ENCODE peak calls at places on chromosomes 13 and 19, in seven cellular contexts. W is GM23248, I is cardiac muscle cell, N is fibroblast of the aortic adventitia, Q is cardiac fibroblast, R is AG09309, V is bronchial epithelial cell. Y is an unnamed sample.
A peak's percentile ranks its signal among the peaks of the same experiment; 100 is the strongest.

GRCh38 chr19:855566-856120 is 3.5 kb downstream of the ELANE start:
- DNase-seq in Q (no peak), W (no peak), R (no peak), I (no peak), N (no peak), V (no peak), Y (no peak)

GRCh38 chr13:92483894-92484293 is 742.7 kb upstream of the GPC6 start:
- DNase-seq in I (no peak), R (no peak), N (no peak), W (no peak), V (no peak), Q (no peak), Y (no peak)

GRCh38 chr19:48551437-48552302 is at the start of gene SULT2B1:
- DNase-seq in W (no peak), N (no peak), Q (no peak), I (no peak), R (no peak), V (peak; percentile 42), Y (peak; percentile 76)

GRCh38 chr13:64767054-64767453 is 2463.1 kb downstream of the PCDH9 start:
- DNase-seq in W (no peak), V (no peak), Q (no peak), I (no peak), R (no peak), N (no peak), Y (no peak)

GRCh38 chr13:37747071-37747612 is 122.4 kb downstream of the TRPC4 start:
- DNase-seq in V (peak; percentile 80), W (peak; percentile 67), R (peak; percentile 29), Q (peak; percentile 87), I (no peak), N (peak; percentile 71), Y (peak; percentile 84)

GRCh38 chr13:43085545-43085944 is 62.2 kb downstream of the DNAJC15 start:
- DNase-seq in I (peak; percentile 42), Q (peak; percentile 76), R (no peak), W (peak; percentile 54), N (peak; percentile 74), V (peak; percentile 51), Y (peak; percentile 40)

GRCh38 chr13:44040754-44041100 is 161.0 kb downstream of the LACC1 start:
- DNase-seq in R (no peak), V (peak; percentile 43), I (no peak), Q (peak; percentile 39), W (peak; percentile 53), N (peak; percentile 52), Y (no peak)

GRCh38 chr13:52022355-52022754 is 2.1 kb upstream of the UTP14C start:
- DNase-seq in R (no peak), V (no peak), N (no peak), I (no peak), W (no peak), Q (no peak), Y (no peak)

GRCh38 chr13:95874286-95874685 is 178.9 kb downstream of the UGGT2 start:
- DNase-seq in N (no peak), Q (no peak), V (peak; percentile 11), I (no peak), W (no peak), R (no peak), Y (peak; percentile 16)

GRCh38 chr19:13022859-13023636 is 27.8 kb downstream of the NFIX start:
- DNase-seq in Q (peak; percentile 96), V (peak; percentile 87), W (peak; percentile 96), R (peak; percentile 96), N (peak; percentile 98), I (no peak), Y (peak; percentile 85)

GRCh38 chr19:31586282-31586681 is 237.0 kb upstream of the TSHZ3 start:
- DNase-seq in R (no peak), W (peak; percentile 3), V (no peak), Q (no peak), N (no peak), I (no peak), Y (no peak)

GRCh38 chr19:7654401-7654800 is 14.4 kb upstream of the RETN start:
- DNase-seq in V (peak; percentile 15), Q (no peak), W (peak; percentile 36), N (peak; percentile 19), R (no peak), I (no peak), Y (peak; percentile 33)

GRCh38 chr13:113579686-113580085 is 4.9 kb upstream of the TFDP1 start:
- DNase-seq in Q (no peak), W (no peak), V (no peak), I (no peak), N (no peak), R (no peak), Y (no peak)

GRCh38 chr13:75384881-75385707 is 96.9 kb downstream of the TBC1D4 start:
- DNase-seq in R (no peak), Q (peak; percentile 13), I (no peak), W (no peak), N (no peak), V (no peak), Y (no peak)

GRCh38 chr13:59746291-59746962 is 417.3 kb downstream of the DIAPH3 start:
- DNase-seq in I (no peak), N (peak; percentile 58), Q (peak; percentile 75), R (peak; percentile 43), W (peak; percentile 87), V (peak; percentile 57), Y (peak; percentile 49)

GRCh38 chr19:18049390-18049789 is 37.3 kb downstream of the IL12RB1 start:
- DNase-seq in V (no peak), R (no peak), N (peak; percentile 59), I (no peak), Q (peak; percentile 56), W (peak; percentile 63), Y (no peak)

GRCh38 chr19:2032296-2032941 is 16.9 kb upstream of the BTBD2 start:
- DNase-seq in Q (peak; percentile 84), N (peak; percentile 77), I (no peak), W (peak; percentile 93), V (peak; percentile 81), R (no peak), Y (peak; percentile 86)

GRCh38 chr13:74251778-74252519 is 117.7 kb upstream of the KLF12 start:
- DNase-seq in W (peak; percentile 53), Q (peak; percentile 21), I (no peak), R (no peak), V (peak; percentile 9), N (peak; percentile 43), Y (peak; percentile 37)
- H3K4me3 ChIP-seq in W (no peak overlapping the region), Q (no peak overlapping the region), I (no peak overlapping the region), R (no peak overlapping the region), V (no peak overlapping the region), N (no peak overlapping the region), Y (no peak overlapping the region)

GRCh38 chr19:14059093-14059480 is 2.8 kb downstream of the PALM3 start:
- DNase-seq in V (no peak), N (no peak), W (no peak), Q (no peak), R (no peak), I (peak; percentile 33), Y (no peak)

GRCh38 chr19:14056069-14056666 is 5.7 kb downstream of the PALM3 start:
- DNase-seq in Q (no peak), N (no peak), I (no peak), V (no peak), W (no peak), R (no peak), Y (no peak)

GRCh38 chr19:14056741-14057356 is 5.0 kb downstream of the PALM3 start:
- DNase-seq in R (no peak), Q (no peak), N (no peak), V (no peak), W (no peak), I (no peak), Y (no peak)

GRCh38 chr19:14059652-14060155 is 2.2 kb downstream of the PALM3 start:
- DNase-seq in N (no peak), R (no peak), W (no peak), Q (no peak), V (no peak), I (no peak), Y (no peak)

GRCh38 chr19:14058182-14059092 is 3.4 kb downstream of the PALM3 start:
- DNase-seq in R (no peak), V (no peak), Q (no peak), I (no peak), W (no peak), N (no peak), Y (no peak)
- H3K4me3 ChIP-seq in R (no peak overlapping the region), V (no peak overlapping the region), Q (no peak overlapping the region), I (peak overlapping the region; percentile 27), W (peak overlapping the region; percentile 65), N (peak overlapping the region; percentile 13), Y (no peak overlapping the region)

DNA sequence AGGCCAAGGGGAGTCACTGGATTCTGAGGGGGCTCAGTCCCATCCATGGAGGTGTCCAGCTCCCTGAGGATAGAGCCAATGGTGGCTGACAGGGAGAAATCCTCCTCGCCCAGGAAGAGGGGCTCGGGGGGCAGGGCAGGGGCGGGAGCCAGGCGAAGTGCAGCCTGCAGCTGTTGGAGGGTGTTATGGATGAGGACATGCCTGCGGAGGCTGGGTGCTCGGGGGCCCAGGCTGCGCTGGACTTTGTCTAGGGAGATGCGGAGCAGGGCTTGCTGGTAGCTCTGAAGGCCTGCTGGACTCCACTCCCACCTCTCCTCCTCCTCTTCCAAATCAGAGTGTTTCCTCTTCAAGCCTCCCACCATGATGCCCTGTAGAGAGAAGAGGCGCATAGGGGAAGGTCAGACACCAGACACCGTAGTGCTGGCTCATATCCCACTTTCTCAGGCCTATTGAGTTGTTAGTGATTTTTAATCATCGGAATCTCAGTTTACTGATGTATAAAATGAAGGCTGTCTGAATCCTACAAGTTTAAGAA is 2.3 kb downstream of the SERTAD3 start:
- DNase-seq in Q (no peak), N (no peak), W (no peak), I (no peak), V (no peak), R (no peak), Y (no peak)
- H3K4me3 ChIP-seq in Q (no peak overlapping the region), N (peak overlapping the region; percentile 70), W (peak overlapping the region; percentile 99), I (no peak overlapping the region), V (no peak overlapping the region), R (peak overlapping the region; percentile 14), Y (no peak overlapping the region)

GRCh38 chr19:53461866-53462265 is 5.7 kb upstream of the ZNF813 start:
- DNase-seq in Q (no peak), I (no peak), W (no peak), V (peak; percentile 7), R (no peak), N (no peak), Y (peak; percentile 20)

GRCh38 chr19:53466726-53467125 is 807 bp upstream of the ZNF813 start:
- DNase-seq in N (no peak), Q (no peak), W (peak; percentile 18), V (no peak), I (no peak), R (no peak), Y (no peak)

GRCh38 chr19:53467138-53467502 is 413 bp upstream of the ZNF813 start:
- DNase-seq in R (no peak), V (no peak), Q (no peak), I (no peak), W (no peak), N (no peak), Y (peak; percentile 5)

GRCh38 chr19:53467503-53468262 is at the start of gene ZNF813:
- DNase-seq in R (peak; percentile 31), W (peak; percentile 94), N (peak; percentile 79), I (peak; percentile 96), V (peak; percentile 66), Q (peak; percentile 81), Y (peak; percentile 89)

GRCh38 chr19:53463263-53463662 is 4.3 kb upstream of the ZNF813 start:
- DNase-seq in I (peak; percentile 12), V (no peak), R (no peak), Q (peak; percentile 12), W (peak; percentile 40), N (peak; percentile 2), Y (no peak)
- H3K4me3 ChIP-seq in I (no peak overlapping the region), V (no peak overlapping the region), R (no peak overlapping the region), Q (no peak overlapping the region), W (no peak overlapping the region), N (no peak overlapping the region), Y (no peak overlapping the region)

GRCh38 chr13:30572859-30573275 is 44.9 kb upstream of the USPL1 start:
- DNase-seq in N (peak; percentile 70), V (peak; percentile 39), R (no peak), Q (peak; percentile 72), I (peak; percentile 18), W (peak; percentile 76), Y (peak; percentile 25)
- H3K4me3 ChIP-seq in N (peak overlapping the region; percentile 53), V (peak overlapping the region; percentile 16), R (peak overlapping the region; percentile 18), Q (peak overlapping the region; percentile 14), I (no peak overlapping the region), W (peak overlapping the region; percentile 75), Y (peak overlapping the region; percentile 31)

Y was measured in epithelial cell of esophagus.